ENCODE peak calls at places on chromosomes 1 and 21, in nine cellular contexts. One of them, this sample, is unnamed.

GRCh38 chr1:108831225-108831624 is 25.7 kb downstream of the AKNAD1 start:
- DNase-seq in A549: peak
- DNase-seq in keratinocyte: no peak
- DNase-seq in lower leg skin: peak
- DNase-seq in fibroblast of pulmonary artery: peak
- DNase-seq in LHCN-M2: peak
- DNase-seq in AG10803: peak
- DNase-seq in effector CD4-positive, alpha-beta T cell: no peak
- DNase-seq in caudate nucleus: no peak
- DNase-seq in this sample: no peak

GRCh38 chr1:109793089-109793485 is 29.4 kb upstream of the EPS8L3 start:
- DNase-seq in A549: no peak
- DNase-seq in lower leg skin: peak
- DNase-seq in LHCN-M2: no peak
- DNase-seq in AG10803: no peak
- DNase-seq in keratinocyte: no peak
- DNase-seq in effector CD4-positive, alpha-beta T cell: no peak
- DNase-seq in caudate nucleus: no peak
- DNase-seq in fibroblast of pulmonary artery: no peak
- DNase-seq in this sample: no peak

GRCh38 chr1:160925652-160926241 is 28.9 kb downstream of the ITLN2 start:
- DNase-seq in effector CD4-positive, alpha-beta T cell: no peak
- DNase-seq in keratinocyte: no peak
- DNase-seq in fibroblast of pulmonary artery: no peak
- DNase-seq in A549: peak
- DNase-seq in LHCN-M2: peak
- DNase-seq in AG10803: no peak
- DNase-seq in lower leg skin: no peak
- DNase-seq in caudate nucleus: no peak
- DNase-seq in this sample: no peak

GRCh38 chr1:209805341-209805781 is 581 bp downstream of the IRF6 start:
- DNase-seq in A549: no peak
- DNase-seq in fibroblast of pulmonary artery: no peak
- DNase-seq in AG10803: no peak
- DNase-seq in caudate nucleus: no peak
- DNase-seq in effector CD4-positive, alpha-beta T cell: no peak
- DNase-seq in LHCN-M2: no peak
- DNase-seq in keratinocyte: no peak
- DNase-seq in lower leg skin: no peak
- DNase-seq in this sample: no peak

GRCh38 chr1:11746795-11747487 is 11.0 kb downstream of the AGTRAP start:
- DNase-seq in lower leg skin: no peak
- DNase-seq in effector CD4-positive, alpha-beta T cell: no peak
- DNase-seq in fibroblast of pulmonary artery: no peak
- DNase-seq in A549: no peak
- DNase-seq in keratinocyte: no peak
- DNase-seq in caudate nucleus: no peak
- DNase-seq in AG10803: no peak
- DNase-seq in LHCN-M2: no peak
- DNase-seq in this sample: no peak

GRCh38 chr1:214400136-214400535 is 119.2 kb downstream of the SMYD2 start:
- DNase-seq in AG10803: no peak
- DNase-seq in keratinocyte: no peak
- DNase-seq in effector CD4-positive, alpha-beta T cell: no peak
- DNase-seq in fibroblast of pulmonary artery: no peak
- DNase-seq in lower leg skin: no peak
- DNase-seq in caudate nucleus: no peak
- DNase-seq in LHCN-M2: no peak
- DNase-seq in A549: no peak
- DNase-seq in this sample: no peak

GRCh38 chr1:9607352-9607751 is 18.6 kb downstream of the TMEM201 start:
- DNase-seq in lower leg skin: no peak
- DNase-seq in AG10803: no peak
- DNase-seq in effector CD4-positive, alpha-beta T cell: no peak
- DNase-seq in caudate nucleus: no peak
- DNase-seq in LHCN-M2: no peak
- DNase-seq in keratinocyte: no peak
- DNase-seq in fibroblast of pulmonary artery: no peak
- DNase-seq in A549: no peak
- DNase-seq in this sample: no peak

GRCh38 chr1:228547464-228547792 is 60.2 kb downstream of the RNF187 start:
- DNase-seq in LHCN-M2: no peak
- DNase-seq in keratinocyte: no peak
- DNase-seq in A549: no peak
- DNase-seq in fibroblast of pulmonary artery: no peak
- DNase-seq in lower leg skin: no peak
- DNase-seq in caudate nucleus: no peak
- DNase-seq in effector CD4-positive, alpha-beta T cell: no peak
- DNase-seq in AG10803: no peak
- DNase-seq in this sample: no peak

GRCh38 chr1:17030186-17030585 is 18.5 kb upstream of the ATP13A2 start:
- DNase-seq in keratinocyte: no peak
- DNase-seq in AG10803: no peak
- DNase-seq in effector CD4-positive, alpha-beta T cell: no peak
- DNase-seq in caudate nucleus: no peak
- DNase-seq in A549: no peak
- DNase-seq in LHCN-M2: no peak
- DNase-seq in lower leg skin: no peak
- DNase-seq in fibroblast of pulmonary artery: no peak
- DNase-seq in this sample: no peak

GRCh38 chr1:217039926-217040325 is 316.7 kb upstream of the ESRRG start:
- DNase-seq in AG10803: no peak
- DNase-seq in caudate nucleus: no peak
- DNase-seq in effector CD4-positive, alpha-beta T cell: no peak
- DNase-seq in keratinocyte: no peak
- DNase-seq in fibroblast of pulmonary artery: no peak
- DNase-seq in lower leg skin: no peak
- DNase-seq in A549: no peak
- DNase-seq in LHCN-M2: no peak
- DNase-seq in this sample: no peak

GRCh38 chr1:153260980-153261792 is 1.7 kb downstream of the LORICRIN start:
- DNase-seq in LHCN-M2: no peak
- DNase-seq in AG10803: peak
- DNase-seq in lower leg skin: no peak
- DNase-seq in keratinocyte: no peak
- DNase-seq in A549: no peak
- DNase-seq in effector CD4-positive, alpha-beta T cell: no peak
- DNase-seq in caudate nucleus: no peak
- DNase-seq in fibroblast of pulmonary artery: peak
- DNase-seq in this sample: no peak

GRCh38 chr1:245678866-245679411 is 524.2 kb downstream of the KIF26B start:
- DNase-seq in keratinocyte: no peak
- DNase-seq in fibroblast of pulmonary artery: no peak
- DNase-seq in lower leg skin: peak
- DNase-seq in effector CD4-positive, alpha-beta T cell: no peak
- DNase-seq in caudate nucleus: no peak
- DNase-seq in AG10803: no peak
- DNase-seq in LHCN-M2: no peak
- DNase-seq in A549: no peak
- DNase-seq in this sample: no peak

GRCh38 chr1:221162352-221162751 is 283.1 kb downstream of the HLX start:
- DNase-seq in AG10803: no peak
- DNase-seq in LHCN-M2: no peak
- DNase-seq in caudate nucleus: no peak
- DNase-seq in fibroblast of pulmonary artery: peak
- DNase-seq in lower leg skin: no peak
- DNase-seq in keratinocyte: no peak
- DNase-seq in effector CD4-positive, alpha-beta T cell: no peak
- DNase-seq in A549: no peak
- DNase-seq in this sample: no peak

GRCh38 chr1:222105861-222106260 is 364.0 kb upstream of the DUSP10 start:
- DNase-seq in keratinocyte: no peak
- DNase-seq in LHCN-M2: no peak
- DNase-seq in AG10803: no peak
- DNase-seq in A549: no peak
- DNase-seq in lower leg skin: no peak
- DNase-seq in effector CD4-positive, alpha-beta T cell: no peak
- DNase-seq in caudate nucleus: no peak
- DNase-seq in fibroblast of pulmonary artery: no peak
- DNase-seq in this sample: no peak

GRCh38 chr1:25873120-25873519 is 2.4 kb downstream of the PAQR7 start:
- DNase-seq in fibroblast of pulmonary artery: no peak
- DNase-seq in lower leg skin: no peak
- DNase-seq in A549: no peak
- DNase-seq in effector CD4-positive, alpha-beta T cell: no peak
- DNase-seq in LHCN-M2: no peak
- DNase-seq in AG10803: no peak
- DNase-seq in keratinocyte: no peak
- DNase-seq in caudate nucleus: no peak
- DNase-seq in this sample: no peak

GRCh38 chr1:163130250-163130856 is 61.2 kb downstream of the RGS4 start:
- DNase-seq in keratinocyte: no peak
- DNase-seq in AG10803: no peak
- DNase-seq in fibroblast of pulmonary artery: no peak
- DNase-seq in effector CD4-positive, alpha-beta T cell: no peak
- DNase-seq in A549: no peak
- DNase-seq in LHCN-M2: peak
- DNase-seq in caudate nucleus: no peak
- DNase-seq in lower leg skin: no peak
- DNase-seq in this sample: no peak

GRCh38 chr21:41142051-41142795 is 25.7 kb upstream of the BACE2 start:
- DNase-seq in keratinocyte: peak
- DNase-seq in LHCN-M2: peak
- DNase-seq in caudate nucleus: no peak
- DNase-seq in AG10803: peak
- DNase-seq in lower leg skin: peak
- DNase-seq in effector CD4-positive, alpha-beta T cell: no peak
- DNase-seq in fibroblast of pulmonary artery: peak
- DNase-seq in A549: peak
- DNase-seq in this sample: peak

GRCh38 chr1:24742090-24742938 is 2.9 kb upstream of the CLIC4 start:
- DNase-seq in effector CD4-positive, alpha-beta T cell: no peak
- DNase-seq in caudate nucleus: no peak
- DNase-seq in fibroblast of pulmonary artery: peak
- DNase-seq in lower leg skin: peak
- DNase-seq in AG10803: peak
- DNase-seq in A549: no peak
- DNase-seq in LHCN-M2: no peak
- DNase-seq in keratinocyte: no peak
- DNase-seq in this sample: no peak